ENCODE peak calls at places on chromosomes 5 and 9, in five cellular contexts. B, T, X, S and A are unnamed samples.
A peak's percentile ranks its signal among the peaks of the same experiment; 100 is the strongest.

GRCh38 chr9:92729735-92730155 is 34.9 kb downstream of the BICD2 start:
- DNase-seq in B (no peak), T (no peak), X (no peak), S (no peak), A (no peak)

GRCh38 chr9:109108318-109108717 is 11.4 kb downstream of the TMEM245 start:
- DNase-seq in B (no peak), T (peak; percentile 50), X (peak; percentile 64), S (peak; percentile 76), A (peak; percentile 87)

GRCh38 chr5:61631438-61631941 is 299.4 kb downstream of the ZSWIM6 start:
- DNase-seq in B (no peak), T (no peak), X (peak; percentile 28), S (peak; percentile 14), A (no peak)

GRCh38 chr5:132576123-132576522 is 19.3 kb downstream of the RAD50 start:
- DNase-seq in B (no peak), T (no peak), X (no peak), S (no peak), A (no peak)

GRCh38 chr9:5652810-5653209 is 23.9 kb downstream of the RIC1 start:
- DNase-seq in B (no peak), T (no peak), X (peak; percentile 11), S (no peak), A (no peak)

GRCh38 chr5:139982157-139982974 is 60.7 kb downstream of the NRG2 start:
- DNase-seq in B (no peak), T (no peak), X (peak; percentile 38), S (peak; percentile 41), A (peak; percentile 14)

GRCh38 chr5:96687812-96688453 is 25.8 kb downstream of the CAST start:
- DNase-seq in B (no peak), T (peak; percentile 17), X (peak; percentile 69), S (peak; percentile 59), A (peak; percentile 79)

GRCh38 chr5:115770466-115770865 is 46.0 kb downstream of the CDO1 start:
- DNase-seq in B (no peak), T (no peak), X (no peak), S (peak; percentile 34), A (peak; percentile 20)

GRCh38 chr5:138972230-138972629 is 97.1 kb upstream of the LRRTM2 start:
- DNase-seq in B (no peak), T (no peak), X (peak; percentile 41), S (no peak), A (no peak)

GRCh38 chr9:103193992-103194391 is 198.9 kb downstream of the CYLC2 start:
- DNase-seq in B (no peak), T (no peak), X (no peak), S (no peak), A (no peak)

GRCh38 chr9:72292184-72292787 is 72.7 kb downstream of the ZFAND5 start:
- DNase-seq in B (no peak), T (peak; percentile 47), X (peak; percentile 57), S (peak; percentile 32), A (peak; percentile 67)

GRCh38 chr5:11683666-11684065 is 220.6 kb downstream of the CTNND2 start:
- DNase-seq in B (no peak), T (no peak), X (no peak), S (peak; percentile 10), A (no peak)

GRCh38 chr5:160363661-160364060 is 6.8 kb downstream of the C1QTNF2 start:
- DNase-seq in B (no peak), T (no peak), X (no peak), S (no peak), A (no peak)

GRCh38 chr9:69824497-69825252 is 4.1 kb downstream of the CFAP95 start:
- DNase-seq in B (no peak), T (no peak), X (no peak), S (no peak), A (no peak)

GRCh38 chr9:81661339-81661738 is 28.0 kb downstream of the TLE1 start:
- DNase-seq in B (no peak), T (no peak), X (no peak), S (no peak), A (no peak)

GRCh38 chr5:117893211-117893610 is 1095.1 kb downstream of the DTWD2 start:
- DNase-seq in B (no peak), T (no peak), X (no peak), S (no peak), A (no peak)

GRCh38 chr5:17308326-17309065 is 91.1 kb downstream of the BASP1 start:
- DNase-seq in B (no peak), T (no peak), X (peak; percentile 30), S (no peak), A (peak; percentile 38)

GRCh38 chr9:6383551-6384225 is 29.3 kb upstream of the UHRF2 start:
- DNase-seq in B (no peak), T (no peak), X (peak; percentile 82), S (peak; percentile 45), A (peak; percentile 60)

GRCh38 chr9:129763235-129763917 is 10.5 kb upstream of the PTGES start:
- DNase-seq in B (no peak), T (no peak), X (peak; percentile 94), S (no peak), A (no peak)

GRCh38 chr9:77546391-77546790 is 101.7 kb downstream of the GNA14 start:
- DNase-seq in B (no peak), T (no peak), X (peak; percentile 10), S (no peak), A (peak; percentile 54)

GRCh38 chr5:143010335-143010734 is 240.2 kb downstream of the ARHGAP26 start:
- DNase-seq in B (no peak), T (no peak), X (peak; percentile 31), S (no peak), A (no peak)

GRCh38 chr5:123936548-123936947 is 424.6 kb downstream of the CSNK1G3 start:
- DNase-seq in B (no peak), T (no peak), X (no peak), S (no peak), A (no peak)

GRCh38 chr5:142017832-142018427 is 5.1 kb upstream of the GNPDA1 start:
- DNase-seq in B (peak; percentile 67), T (peak; percentile 18), X (peak; percentile 53), S (peak; percentile 77), A (peak; percentile 41)

GRCh38 chr9:134858051-134858841 is 22.4 kb upstream of the FCN2 start:
- DNase-seq in B (peak; percentile 72), T (peak; percentile 31), X (peak; percentile 41), S (peak; percentile 84), A (peak; percentile 47)

GRCh38 chr5:167639761-167640160 is 651.7 kb upstream of the WWC1 start:
- DNase-seq in B (no peak), T (peak; percentile 72), X (peak; percentile 58), S (no peak), A (peak; percentile 59)

GRCh38 chr5:124660229-124661093 is 86.0 kb downstream of the ZNF608 start:
- DNase-seq in B (no peak), T (peak; percentile 93), X (peak; percentile 66), S (peak; percentile 84), A (peak; percentile 27)

GRCh38 chr9:125549465-125550215 is 157.4 kb downstream of the MAPKAP1 start:
- DNase-seq in B (no peak), T (no peak), X (peak; percentile 72), S (peak; percentile 65), A (no peak)

GRCh38 chr5:151895660-151896040 is 29.0 kb downstream of the GLRA1 start:
- DNase-seq in B (no peak), T (no peak), X (no peak), S (peak; percentile 44), A (peak; percentile 13)

GRCh38 chr9:136711751-136712689 is at the start of gene DIPK1B:
- DNase-seq in B (no peak), T (no peak), X (no peak), S (peak; percentile 47), A (no peak)